ENCODE peak calls at places on chromosomes 3 and 15, in four cellular contexts. One of them, this sample, is unnamed.

GRCh38 chr3:18740631-18741583 is 315.8 kb upstream of the SATB1 start:
- DNase-seq in K562: no peak
- DNase-seq in GM12878: peak; percentile 61
- DNase-seq in IMR-90: no peak
- DNase-seq in this sample: no peak

GRCh38 chr3:99842826-99843589 is 25.3 kb downstream of the CMSS1 start:
- DNase-seq in K562: peak; percentile 16
- DNase-seq in GM12878: no peak
- DNase-seq in IMR-90: peak; percentile 73
- DNase-seq in this sample: peak; percentile 53

GRCh38 chr3:101995371-101996046 is 146.2 kb downstream of the NFKBIZ start:
- DNase-seq in K562: no peak
- DNase-seq in GM12878: no peak
- DNase-seq in IMR-90: peak; percentile 47
- DNase-seq in this sample: no peak

GRCh38 chr3:187777331-187778046 is 32.2 kb upstream of the BCL6 start:
- DNase-seq in K562: no peak
- DNase-seq in GM12878: peak; percentile 46
- DNase-seq in IMR-90: peak; percentile 27
- DNase-seq in this sample: no peak

GRCh38 chr3:37668831-37669610 is 192.7 kb upstream of the CTDSPL start:
- DNase-seq in K562: no peak
- DNase-seq in GM12878: no peak
- DNase-seq in IMR-90: no peak
- DNase-seq in this sample: no peak

GRCh38 chr3:134328147-134328591 is 46.1 kb downstream of the AMOTL2 start:
- DNase-seq in K562: no peak
- DNase-seq in GM12878: no peak
- DNase-seq in IMR-90: peak; percentile 93
- DNase-seq in this sample: no peak

GRCh38 chr3:84108442-84108971 is 850.3 kb upstream of the CADM2 start:
- DNase-seq in K562: no peak
- DNase-seq in GM12878: no peak
- DNase-seq in IMR-90: peak; percentile 77
- DNase-seq in this sample: peak; percentile 57

GRCh38 chr3:192645437-192645836 is 81.9 kb downstream of the FGF12 start:
- DNase-seq in K562: no peak
- DNase-seq in GM12878: no peak
- DNase-seq in IMR-90: no peak
- DNase-seq in this sample: no peak

GRCh38 chr3:56754753-56755365 is 46.9 kb downstream of the ARHGEF3 start:
- DNase-seq in K562: no peak
- DNase-seq in GM12878: peak; percentile 34
- DNase-seq in IMR-90: no peak
- DNase-seq in this sample: no peak

GRCh38 chr3:60803812-60804211 is 447.4 kb downstream of the FHIT start:
- DNase-seq in K562: no peak
- DNase-seq in GM12878: no peak
- DNase-seq in IMR-90: no peak
- DNase-seq in this sample: no peak

GRCh38 chr3:49161197-49161596 is 4.9 kb downstream of the CCDC71 start:
- DNase-seq in K562: no peak
- DNase-seq in GM12878: no peak
- DNase-seq in IMR-90: no peak
- DNase-seq in this sample: no peak

DNA sequence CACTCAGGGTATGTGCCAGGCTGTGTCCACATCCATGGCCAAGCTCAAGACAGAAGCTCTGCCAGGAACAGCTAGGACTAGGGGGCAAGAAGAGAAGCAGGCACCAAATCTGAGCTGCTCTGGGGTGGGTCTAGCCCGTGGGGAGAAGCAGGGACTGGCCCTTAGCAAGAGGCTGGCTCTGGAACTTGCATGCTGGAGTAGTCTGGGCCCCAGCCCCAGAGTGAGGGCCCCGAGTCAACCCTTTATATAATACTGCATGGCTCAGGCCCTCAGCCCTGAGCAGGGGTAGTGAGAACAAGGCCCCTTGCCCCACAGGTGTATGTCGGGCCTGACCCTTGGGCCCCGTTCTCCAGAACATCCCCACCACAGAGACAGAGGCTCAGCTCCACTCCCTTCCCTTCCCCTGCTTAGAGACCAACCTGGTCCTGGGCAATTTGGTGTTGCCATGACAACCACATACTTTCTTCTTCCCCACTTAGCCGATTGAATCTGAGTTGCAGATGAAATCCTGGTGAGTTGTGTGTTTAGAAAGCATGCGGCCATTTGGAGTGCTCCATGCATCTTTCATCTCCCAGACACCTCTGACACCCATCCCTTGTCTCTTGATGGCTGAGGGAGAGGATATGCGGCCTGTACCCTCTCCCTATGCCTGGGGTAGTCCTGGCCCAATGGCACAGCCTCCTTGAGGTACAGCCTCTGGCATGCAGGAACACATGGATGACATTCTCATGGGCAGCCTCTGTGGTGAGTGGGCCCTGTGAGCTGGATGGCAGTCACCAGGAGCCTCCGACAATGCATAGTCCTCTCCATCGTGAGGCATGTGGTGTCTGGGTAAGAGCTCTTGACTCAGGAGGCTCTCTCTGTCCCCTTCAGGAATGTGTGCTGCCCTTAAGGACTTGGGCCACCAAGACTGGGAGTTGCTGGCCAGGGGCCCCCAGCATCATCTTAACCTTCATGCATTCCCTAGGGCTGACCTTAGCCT is 29.2 kb upstream of the SFMBT1 start:
- DNase-seq in K562: no peak
- DNase-seq in GM12878: no peak
- DNase-seq in IMR-90: no peak
- DNase-seq in this sample: no peak
- TF ChIP-seq BHLHE40 in K562: no peak
- TF ChIP-seq BHLHE40 in GM12878: no peak
- TF ChIP-seq BHLHE40 in IMR-90: no peak
- TF ChIP-seq BHLHE40 in this sample: no peak

DNA sequence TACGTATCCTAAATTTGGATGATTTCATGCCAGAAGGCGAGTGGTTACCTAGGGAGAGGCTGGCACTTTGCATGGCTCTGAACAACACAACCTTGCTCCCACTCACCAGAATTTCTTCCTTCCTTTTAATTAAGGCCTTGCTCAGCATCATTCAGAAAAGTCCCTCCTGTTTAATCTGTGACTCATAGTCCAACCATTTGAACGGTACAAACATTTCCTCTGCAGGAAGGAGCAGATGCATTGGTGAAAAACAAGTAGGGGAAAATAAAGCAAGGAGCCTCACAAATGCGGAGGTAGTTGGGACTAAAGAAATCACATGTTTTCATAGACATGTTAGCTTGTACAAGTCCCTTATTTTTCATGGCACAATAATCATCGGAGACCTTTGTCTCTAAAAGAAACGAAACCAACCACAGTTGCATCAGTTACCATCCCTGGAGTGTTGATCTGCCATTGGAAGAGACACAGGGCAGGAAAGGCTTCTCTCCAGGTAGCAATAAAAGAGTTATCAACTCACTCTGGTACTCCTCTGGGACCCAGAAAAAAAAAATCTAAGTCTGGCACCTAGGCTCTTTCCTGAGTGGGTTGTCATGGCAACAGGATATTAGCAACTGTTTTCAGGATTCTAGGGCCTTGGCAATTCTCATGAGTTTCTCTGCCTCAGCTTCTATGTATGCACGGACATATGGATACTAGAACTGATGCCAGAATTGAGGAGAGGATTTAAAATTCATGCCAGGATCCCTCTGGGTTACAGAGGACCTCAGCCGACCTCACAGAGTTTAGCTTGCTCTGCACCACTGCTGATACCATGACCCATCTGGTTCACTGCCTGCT is 255.4 kb upstream of the ARPP21 start:
- DNase-seq in K562: no peak
- DNase-seq in GM12878: no peak
- DNase-seq in IMR-90: no peak
- DNase-seq in this sample: peak; percentile 27
- TF ChIP-seq RCOR1 in K562: no peak
- TF ChIP-seq RCOR1 in GM12878: no peak
- TF ChIP-seq RCOR1 in IMR-90: no peak
- TF ChIP-seq RCOR1 in this sample: no peak

DNA sequence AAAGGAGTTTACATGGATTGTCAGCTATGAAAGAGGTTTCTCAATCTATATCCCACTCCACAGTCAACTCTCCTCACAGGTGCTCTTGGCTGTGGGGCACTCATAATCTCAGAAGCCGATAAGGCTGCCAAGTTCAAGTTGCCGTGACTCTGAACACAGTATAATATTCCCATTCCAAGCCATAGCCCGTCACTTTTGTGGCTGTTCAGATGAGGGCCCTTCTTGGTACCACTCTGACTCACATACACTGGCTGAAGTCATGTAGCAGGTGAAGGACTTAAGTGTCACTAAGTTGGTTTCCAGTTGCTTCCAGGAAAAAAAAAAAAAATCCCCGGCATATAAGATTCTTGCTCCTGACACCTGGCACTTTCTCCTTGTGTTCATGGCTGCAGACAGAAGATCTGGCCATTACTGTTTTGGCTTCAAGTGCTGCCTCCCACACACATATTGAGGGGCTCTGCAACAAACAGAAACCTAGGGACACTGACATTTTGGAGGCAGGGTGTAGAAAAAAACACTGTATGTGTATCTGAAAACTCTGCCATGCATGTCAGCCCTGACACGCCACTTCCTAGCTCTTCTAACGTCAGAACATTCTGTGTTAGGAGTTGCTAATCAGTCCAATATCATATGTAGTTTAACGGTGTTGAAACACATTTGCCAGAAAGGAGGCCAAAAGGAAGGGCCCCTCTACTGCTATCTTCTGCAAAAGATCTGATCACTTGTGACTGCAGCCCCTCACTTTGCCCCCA is 170.2 kb upstream of the ICE2 start:
- DNase-seq in K562: no peak
- DNase-seq in GM12878: no peak
- DNase-seq in IMR-90: no peak
- DNase-seq in this sample: no peak
- H3K4me1 ChIP-seq in K562: no peaks in the 10 kb centered on the region
- H3K4me1 ChIP-seq in GM12878: peaks cover 42% of the 10 kb centered on the region
- H3K4me1 ChIP-seq in IMR-90: peaks cover 2% of the 10 kb centered on the region
- H3K4me1 ChIP-seq in this sample: no peaks in the 10 kb centered on the region

DNA sequence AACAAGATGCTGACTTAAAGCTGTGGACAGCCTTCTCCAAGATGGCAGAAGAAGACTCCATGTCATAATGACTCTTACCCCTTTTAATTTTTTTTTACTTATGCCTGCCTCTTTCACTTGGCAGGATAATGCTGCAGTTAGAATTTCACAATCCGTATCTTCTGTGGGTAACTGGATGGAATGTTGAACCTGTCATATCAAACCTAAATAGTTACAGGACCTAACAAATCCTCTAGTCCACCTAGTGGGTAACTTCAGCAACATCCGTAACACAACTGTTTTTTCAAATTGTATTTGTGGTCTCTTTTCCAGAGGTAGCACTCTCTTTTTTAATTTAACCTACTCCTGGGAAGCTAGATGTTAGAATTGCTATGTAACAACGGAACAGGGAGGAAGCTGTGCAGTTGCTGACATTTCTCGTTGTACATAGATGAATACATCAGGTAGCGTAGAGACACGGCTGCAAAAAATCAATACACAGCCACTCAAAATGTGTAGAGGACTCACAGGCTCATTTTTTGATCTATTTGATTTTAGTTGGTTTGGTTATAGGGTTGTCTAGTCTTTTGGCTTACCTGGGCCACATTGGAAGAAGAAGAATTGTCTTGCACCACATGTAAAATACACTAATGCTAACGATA is 43.9 kb upstream of the TRPM1 start:
- DNase-seq in K562: no peak
- DNase-seq in GM12878: no peak
- DNase-seq in IMR-90: peak; percentile 17
- DNase-seq in this sample: no peak
- TF ChIP-seq BHLHE40 in K562: no peak
- TF ChIP-seq BHLHE40 in GM12878: no peak
- TF ChIP-seq BHLHE40 in IMR-90: no peak
- TF ChIP-seq BHLHE40 in this sample: no peak

GRCh38 chr3:167361356-167361755 is 18.7 kb downstream of the ZBBX start:
- DNase-seq in K562: no peak
- DNase-seq in GM12878: no peak
- DNase-seq in IMR-90: no peak
- DNase-seq in this sample: no peak
- TF ChIP-seq RCOR1 in K562: no peak
- TF ChIP-seq RCOR1 in GM12878: no peak
- TF ChIP-seq RCOR1 in IMR-90: no peak
- TF ChIP-seq RCOR1 in this sample: no peak

GRCh38 chr3:169865176-169865800 is 4.4 kb downstream of the LRRC31 start:
- DNase-seq in K562: no peak
- DNase-seq in GM12878: no peak
- DNase-seq in IMR-90: no peak
- DNase-seq in this sample: no peak
- H3K4me1 ChIP-seq in K562: no peaks in the 10 kb centered on the region
- H3K4me1 ChIP-seq in GM12878: peaks cover 16% of the 10 kb centered on the region
- H3K4me1 ChIP-seq in IMR-90: no peaks in the 10 kb centered on the region
- H3K4me1 ChIP-seq in this sample: peaks cover 6% of the 10 kb centered on the region

DNA sequence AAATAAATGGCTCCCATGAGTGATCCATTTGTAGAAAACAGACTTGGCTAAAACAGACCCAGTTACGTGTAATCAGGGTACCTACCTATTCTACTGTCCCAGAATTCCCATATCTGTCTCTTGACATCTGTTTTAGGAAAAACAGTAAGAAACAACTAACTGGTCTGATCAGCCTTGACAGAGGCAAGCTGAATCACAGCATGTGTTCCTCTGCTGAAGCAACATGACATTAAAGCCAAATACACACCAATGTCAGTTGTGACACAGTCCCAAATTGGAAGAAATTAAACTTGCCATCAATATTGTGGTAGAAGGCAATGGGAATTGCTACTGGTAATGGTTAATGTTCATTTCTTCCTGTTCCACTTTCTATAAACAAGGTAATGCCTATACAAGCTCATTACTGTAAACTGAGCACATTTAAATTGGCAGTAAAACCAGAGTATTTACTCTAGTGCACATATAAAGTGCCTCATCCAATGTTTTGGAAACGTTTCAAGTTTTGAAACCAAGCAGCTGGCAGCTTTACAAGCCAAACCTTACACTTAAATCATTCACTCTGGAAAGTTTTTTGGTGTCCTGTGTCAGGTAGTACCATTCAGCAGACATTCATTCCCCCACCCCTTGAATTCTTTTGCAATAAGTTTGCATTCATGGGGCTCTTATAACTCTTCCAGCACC is 26.9 kb downstream of the ALDH1A2 start:
- DNase-seq in K562: no peak
- DNase-seq in GM12878: no peak
- DNase-seq in IMR-90: no peak
- DNase-seq in this sample: no peak
- TF ChIP-seq BHLHE40 in K562: no peak
- TF ChIP-seq BHLHE40 in GM12878: no peak
- TF ChIP-seq BHLHE40 in IMR-90: no peak
- TF ChIP-seq BHLHE40 in this sample: no peak

DNA sequence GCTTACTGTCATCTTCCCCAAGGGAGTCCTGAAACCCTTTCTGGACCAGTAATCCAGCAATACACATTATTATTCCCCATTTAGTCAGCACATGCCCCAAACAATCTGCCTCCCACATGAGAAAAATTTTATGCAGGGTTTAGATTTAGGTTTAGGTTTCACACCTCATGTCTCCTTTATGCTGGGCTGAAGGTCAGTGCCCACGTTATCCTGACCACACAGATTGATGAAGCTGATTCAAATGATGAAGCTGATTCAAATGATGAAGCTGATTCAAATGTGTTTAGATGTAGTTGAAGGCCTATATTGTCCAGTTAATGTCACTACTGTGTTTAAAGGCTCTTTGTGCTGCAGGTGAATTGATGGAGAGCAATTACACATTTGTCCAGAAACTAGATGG is 18.1 kb upstream of the ZBED2 start:
- DNase-seq in K562: no peak
- DNase-seq in GM12878: no peak
- DNase-seq in IMR-90: no peak
- DNase-seq in this sample: no peak
- TF ChIP-seq RCOR1 in K562: no peak
- TF ChIP-seq RCOR1 in GM12878: no peak
- TF ChIP-seq RCOR1 in IMR-90: no peak
- TF ChIP-seq RCOR1 in this sample: no peak

This sample was measured in A549.